ENCODE peak calls at places on chromosomes 16 and 17, in five cellular contexts. K is putamen, H is NCI-H1092, L is ecto neural progenitor cell, V is head of caudate nucleus. S is an unnamed sample.

GRCh38 chr17:28196637-28197036 is 122.4 kb upstream of the TMEM97 start:
- DNase-seq in V (no peak), K (no peak), L (no peak), H (no peak), S (no peak)

GRCh38 chr16:66476328-66477027 is 49.4 kb downstream of the BEAN1 start:
- DNase-seq in H (no peak), L (no peak), V (no peak), K (no peak), S (peak)

GRCh38 chr16:87948119-87948545 is 3.1 kb upstream of the BANP start:
- DNase-seq in H (no peak), V (no peak), K (no peak), L (no peak), S (no peak)

GRCh38 chr17:39194985-39195524 is 2.4 kb downstream of the CACNB1 start:
- DNase-seq in V (no peak), K (peak), L (peak), H (no peak), S (no peak)

GRCh38 chr16:9755076-9755475 is 427.2 kb downstream of the GRIN2A start:
- DNase-seq in K (no peak), L (no peak), H (no peak), V (no peak), S (no peak)

GRCh38 chr17:1495265-1495664 is 2.8 kb upstream of the MYO1C start:
- DNase-seq in L (no peak), K (no peak), V (no peak), H (no peak), S (no peak)

GRCh38 chr16:80910434-80910833 is 96.3 kb downstream of the CMC2 start:
- DNase-seq in H (no peak), L (no peak), V (no peak), K (no peak), S (no peak)

GRCh38 chr16:71214771-71215381 is 15.6 kb downstream of the HYDIN start:
- DNase-seq in K (no peak), H (no peak), L (no peak), V (no peak), S (no peak)

GRCh38 chr17:50618941-50619340 is 15.7 kb upstream of the ABCC3 start:
- DNase-seq in V (no peak), H (no peak), L (no peak), K (no peak), S (no peak)

GRCh38 chr16:87062569-87063442 is 254.4 kb downstream of the C16orf95 start:
- DNase-seq in K (peak), L (peak), V (peak), H (peak), S (peak)

GRCh38 chr17:79340286-79340685 is 265.7 kb downstream of the ENGASE start:
- DNase-seq in L (no peak), V (no peak), K (no peak), H (no peak), S (no peak)

GRCh38 chr17:19248923-19249574 is 11.9 kb downstream of the EPN2 start:
- DNase-seq in H (no peak), V (peak), K (no peak), L (no peak), S (peak)

GRCh38 chr16:51420247-51420646 is 269.2 kb upstream of the SALL1 start:
- DNase-seq in V (no peak), K (no peak), L (no peak), H (no peak), S (no peak)

GRCh38 chr17:43020030-43020621 is 2.1 kb downstream of the VAT1 start:
- DNase-seq in K (no peak), V (no peak), H (no peak), L (no peak), S (peak)

GRCh38 chr16:86554917-86555762 is at the start of gene MTHFSD:
- DNase-seq in L (peak), H (peak), V (peak), K (peak), S (peak)

GRCh38 chr16:67477960-67478554 is 2.9 kb downstream of the ATP6V0D1 start:
- DNase-seq in K (no peak), L (no peak), V (no peak), H (no peak), S (no peak)

GRCh38 chr17:1137465-1137894 is 42.3 kb downstream of the ABR start:
- DNase-seq in H (peak), L (no peak), K (no peak), V (no peak), S (no peak)

GRCh38 chr16:29848420-29849297 is 14.4 kb downstream of the CDIPT start:
- DNase-seq in L (peak), H (peak), V (peak), K (peak), S (peak)

GRCh38 chr17:38789185-38789584 is 10.2 kb downstream of the PIP4K2B start:
- DNase-seq in K (no peak), V (no peak), L (peak), H (no peak), S (peak)